ENCODE peak calls at places on chromosomes 16 and 17, in seven cellular contexts. One of them, this sample, is unnamed.

GRCh38 chr16:89723279-89724250 is 2.2 kb downstream of the ZNF276 start:
- DNase-seq in stimulated activated CD4-positive, alpha-beta T cell treated with anti-CD3 and anti-CD28 coated beads, TNF-alpha, amount 100 ng/mL, for 48 hours: no peak
- DNase-seq in mucosa of descending colon: peak; percentile 64
- DNase-seq in NT2/D1: no peak
- DNase-seq in HL-60: no peak
- DNase-seq in transverse colon: peak; percentile 57
- DNase-seq in NCI-H2171: no peak
- DNase-seq in this sample: no peak

GRCh38 chr16:81693047-81693446 is 86.0 kb upstream of the PLCG2 start:
- DNase-seq in HL-60: no peak
- DNase-seq in transverse colon: no peak
- DNase-seq in mucosa of descending colon: no peak
- DNase-seq in NT2/D1: no peak
- DNase-seq in stimulated activated CD4-positive, alpha-beta T cell treated with anti-CD3 and anti-CD28 coated beads, TNF-alpha, amount 100 ng/mL, for 48 hours: no peak
- DNase-seq in NCI-H2171: no peak
- DNase-seq in this sample: no peak

GRCh38 chr16:31063843-31064611 is 10.0 kb downstream of the ZNF668 start:
- DNase-seq in stimulated activated CD4-positive, alpha-beta T cell treated with anti-CD3 and anti-CD28 coated beads, TNF-alpha, amount 100 ng/mL, for 48 hours: no peak
- DNase-seq in NCI-H2171: no peak
- DNase-seq in HL-60: no peak
- DNase-seq in mucosa of descending colon: no peak
- DNase-seq in transverse colon: no peak
- DNase-seq in NT2/D1: no peak
- DNase-seq in this sample: no peak

GRCh38 chr17:40646791-40647548 is 648 bp downstream of the SMARCE1 start:
- DNase-seq in NT2/D1: no peak
- DNase-seq in HL-60: peak; percentile 52
- DNase-seq in transverse colon: no peak
- DNase-seq in NCI-H2171: no peak
- DNase-seq in mucosa of descending colon: no peak
- DNase-seq in stimulated activated CD4-positive, alpha-beta T cell treated with anti-CD3 and anti-CD28 coated beads, TNF-alpha, amount 100 ng/mL, for 48 hours: peak; percentile 14
- DNase-seq in this sample: peak; percentile 24

GRCh38 chr17:9729034-9729650 is 62.2 kb downstream of the DHRS7C start:
- DNase-seq in mucosa of descending colon: no peak
- DNase-seq in transverse colon: no peak
- DNase-seq in stimulated activated CD4-positive, alpha-beta T cell treated with anti-CD3 and anti-CD28 coated beads, TNF-alpha, amount 100 ng/mL, for 48 hours: no peak
- DNase-seq in HL-60: no peak
- DNase-seq in NT2/D1: peak; percentile 23
- DNase-seq in NCI-H2171: peak; percentile 28
- DNase-seq in this sample: peak; percentile 53

GRCh38 chr17:13568746-13569739 is 32.7 kb downstream of the HS3ST3A1 start:
- DNase-seq in stimulated activated CD4-positive, alpha-beta T cell treated with anti-CD3 and anti-CD28 coated beads, TNF-alpha, amount 100 ng/mL, for 48 hours: no peak
- DNase-seq in NCI-H2171: no peak
- DNase-seq in NT2/D1: no peak
- DNase-seq in transverse colon: no peak
- DNase-seq in HL-60: no peak
- DNase-seq in mucosa of descending colon: no peak
- DNase-seq in this sample: no peak

GRCh38 chr17:20935740-20936139 is 107.1 kb downstream of the USP22 start:
- DNase-seq in stimulated activated CD4-positive, alpha-beta T cell treated with anti-CD3 and anti-CD28 coated beads, TNF-alpha, amount 100 ng/mL, for 48 hours: no peak
- DNase-seq in transverse colon: no peak
- DNase-seq in HL-60: no peak
- DNase-seq in mucosa of descending colon: no peak
- DNase-seq in NT2/D1: no peak
- DNase-seq in NCI-H2171: no peak
- DNase-seq in this sample: no peak

GRCh38 chr16:12455287-12455798 is 348.3 kb downstream of the CPPED1 start:
- DNase-seq in HL-60: peak; percentile 60
- DNase-seq in NT2/D1: peak; percentile 68
- DNase-seq in stimulated activated CD4-positive, alpha-beta T cell treated with anti-CD3 and anti-CD28 coated beads, TNF-alpha, amount 100 ng/mL, for 48 hours: peak; percentile 18
- DNase-seq in NCI-H2171: peak; percentile 6
- DNase-seq in mucosa of descending colon: peak; percentile 75
- DNase-seq in transverse colon: peak; percentile 59
- DNase-seq in this sample: peak; percentile 63

GRCh38 chr17:6427284-6427781 is 7.6 kb downstream of the AIPL1 start:
- DNase-seq in HL-60: peak; percentile 44
- DNase-seq in stimulated activated CD4-positive, alpha-beta T cell treated with anti-CD3 and anti-CD28 coated beads, TNF-alpha, amount 100 ng/mL, for 48 hours: no peak
- DNase-seq in NT2/D1: no peak
- DNase-seq in NCI-H2171: no peak
- DNase-seq in transverse colon: no peak
- DNase-seq in mucosa of descending colon: no peak
- DNase-seq in this sample: no peak

GRCh38 chr17:7644768-7645167 is 6.0 kb upstream of the ATP1B2 start:
- DNase-seq in transverse colon: no peak
- DNase-seq in stimulated activated CD4-positive, alpha-beta T cell treated with anti-CD3 and anti-CD28 coated beads, TNF-alpha, amount 100 ng/mL, for 48 hours: no peak
- DNase-seq in NCI-H2171: no peak
- DNase-seq in mucosa of descending colon: no peak
- DNase-seq in NT2/D1: no peak
- DNase-seq in HL-60: no peak
- DNase-seq in this sample: no peak

GRCh38 chr16:66511615-66512500 is 38.1 kb downstream of the TK2 start:
- DNase-seq in NT2/D1: peak; percentile 82
- DNase-seq in mucosa of descending colon: peak; percentile 22
- DNase-seq in transverse colon: no peak
- DNase-seq in NCI-H2171: no peak
- DNase-seq in stimulated activated CD4-positive, alpha-beta T cell treated with anti-CD3 and anti-CD28 coated beads, TNF-alpha, amount 100 ng/mL, for 48 hours: no peak
- DNase-seq in HL-60: no peak
- DNase-seq in this sample: no peak

GRCh38 chr17:45409659-45410076 is 23.0 kb downstream of the ARHGAP27 start:
- DNase-seq in HL-60: no peak
- DNase-seq in stimulated activated CD4-positive, alpha-beta T cell treated with anti-CD3 and anti-CD28 coated beads, TNF-alpha, amount 100 ng/mL, for 48 hours: no peak
- DNase-seq in mucosa of descending colon: no peak
- DNase-seq in transverse colon: no peak
- DNase-seq in NT2/D1: no peak
- DNase-seq in NCI-H2171: no peak
- DNase-seq in this sample: no peak

GRCh38 chr16:30660424-30661251 is 2.4 kb downstream of the FBRS start:
- DNase-seq in stimulated activated CD4-positive, alpha-beta T cell treated with anti-CD3 and anti-CD28 coated beads, TNF-alpha, amount 100 ng/mL, for 48 hours: peak; percentile 58
- DNase-seq in transverse colon: peak; percentile 87
- DNase-seq in mucosa of descending colon: peak; percentile 82
- DNase-seq in NCI-H2171: no peak
- DNase-seq in NT2/D1: no peak
- DNase-seq in HL-60: peak; percentile 13
- DNase-seq in this sample: no peak

GRCh38 chr17:386145-386876 is 33.7 kb upstream of the RPH3AL start:
- DNase-seq in stimulated activated CD4-positive, alpha-beta T cell treated with anti-CD3 and anti-CD28 coated beads, TNF-alpha, amount 100 ng/mL, for 48 hours: peak; percentile 51
- DNase-seq in mucosa of descending colon: peak; percentile 93
- DNase-seq in transverse colon: peak; percentile 87
- DNase-seq in NCI-H2171: peak; percentile 31
- DNase-seq in HL-60: peak; percentile 38
- DNase-seq in NT2/D1: no peak
- DNase-seq in this sample: peak; percentile 7

GRCh38 chr17:79125503-79125902 is 50.9 kb downstream of the ENGASE start:
- DNase-seq in NT2/D1: no peak
- DNase-seq in stimulated activated CD4-positive, alpha-beta T cell treated with anti-CD3 and anti-CD28 coated beads, TNF-alpha, amount 100 ng/mL, for 48 hours: no peak
- DNase-seq in HL-60: no peak
- DNase-seq in transverse colon: no peak
- DNase-seq in NCI-H2171: no peak
- DNase-seq in mucosa of descending colon: no peak
- DNase-seq in this sample: no peak

GRCh38 chr17:66541461-66542182 is 239.2 kb downstream of the PRKCA start:
- DNase-seq in transverse colon: no peak
- DNase-seq in NT2/D1: no peak
- DNase-seq in HL-60: no peak
- DNase-seq in mucosa of descending colon: no peak
- DNase-seq in stimulated activated CD4-positive, alpha-beta T cell treated with anti-CD3 and anti-CD28 coated beads, TNF-alpha, amount 100 ng/mL, for 48 hours: no peak
- DNase-seq in NCI-H2171: no peak
- DNase-seq in this sample: no peak

GRCh38 chr16:70681382-70682238 is 4.2 kb downstream of the MTSS2 start:
- DNase-seq in HL-60: no peak
- DNase-seq in transverse colon: no peak
- DNase-seq in NCI-H2171: no peak
- DNase-seq in stimulated activated CD4-positive, alpha-beta T cell treated with anti-CD3 and anti-CD28 coated beads, TNF-alpha, amount 100 ng/mL, for 48 hours: no peak
- DNase-seq in NT2/D1: no peak
- DNase-seq in mucosa of descending colon: no peak
- DNase-seq in this sample: no peak

GRCh38 chr17:55990332-55991006 is 162.8 kb upstream of the ANKFN1 start:
- DNase-seq in NT2/D1: no peak
- DNase-seq in NCI-H2171: no peak
- DNase-seq in HL-60: no peak
- DNase-seq in transverse colon: no peak
- DNase-seq in stimulated activated CD4-positive, alpha-beta T cell treated with anti-CD3 and anti-CD28 coated beads, TNF-alpha, amount 100 ng/mL, for 48 hours: no peak
- DNase-seq in mucosa of descending colon: no peak
- DNase-seq in this sample: no peak

GRCh38 chr17:37177234-37177633 is 198.6 kb upstream of the C17orf78 start:
- DNase-seq in HL-60: no peak
- DNase-seq in stimulated activated CD4-positive, alpha-beta T cell treated with anti-CD3 and anti-CD28 coated beads, TNF-alpha, amount 100 ng/mL, for 48 hours: no peak
- DNase-seq in transverse colon: no peak
- DNase-seq in NT2/D1: no peak
- DNase-seq in NCI-H2171: peak; percentile 78
- DNase-seq in mucosa of descending colon: no peak
- DNase-seq in this sample: peak; percentile 73

GRCh38 chr16:70696952-70697600 is 11.2 kb upstream of the MTSS2 start:
- DNase-seq in mucosa of descending colon: no peak
- DNase-seq in HL-60: peak; percentile 91
- DNase-seq in stimulated activated CD4-positive, alpha-beta T cell treated with anti-CD3 and anti-CD28 coated beads, TNF-alpha, amount 100 ng/mL, for 48 hours: no peak
- DNase-seq in NCI-H2171: no peak
- DNase-seq in NT2/D1: no peak
- DNase-seq in transverse colon: peak; percentile 30
- DNase-seq in this sample: no peak

GRCh38 chr17:57009737-57010445 is 32.0 kb downstream of the SCPEP1 start:
- DNase-seq in mucosa of descending colon: peak; percentile 78
- DNase-seq in NCI-H2171: peak; percentile 61
- DNase-seq in HL-60: peak; percentile 68
- DNase-seq in stimulated activated CD4-positive, alpha-beta T cell treated with anti-CD3 and anti-CD28 coated beads, TNF-alpha, amount 100 ng/mL, for 48 hours: peak; percentile 21
- DNase-seq in transverse colon: peak; percentile 73
- DNase-seq in NT2/D1: peak; percentile 66
- DNase-seq in this sample: peak; percentile 49

GRCh38 chr17:81401727-81402529 is 6.7 kb downstream of the BAHCC1 start:
- DNase-seq in HL-60: peak; percentile 80
- DNase-seq in stimulated activated CD4-positive, alpha-beta T cell treated with anti-CD3 and anti-CD28 coated beads, TNF-alpha, amount 100 ng/mL, for 48 hours: no peak
- DNase-seq in NCI-H2171: no peak
- DNase-seq in mucosa of descending colon: no peak
- DNase-seq in NT2/D1: no peak
- DNase-seq in transverse colon: peak; percentile 55
- DNase-seq in this sample: no peak

GRCh38 chr17:63035271-63035670 is 69.2 kb downstream of the TANC2 start:
- DNase-seq in mucosa of descending colon: no peak
- DNase-seq in stimulated activated CD4-positive, alpha-beta T cell treated with anti-CD3 and anti-CD28 coated beads, TNF-alpha, amount 100 ng/mL, for 48 hours: no peak
- DNase-seq in HL-60: no peak
- DNase-seq in NCI-H2171: no peak
- DNase-seq in NT2/D1: no peak
- DNase-seq in transverse colon: no peak
- DNase-seq in this sample: peak; percentile 2

GRCh38 chr17:32253117-32253611 is 12.5 kb upstream of the RHBDL3 start:
- DNase-seq in stimulated activated CD4-positive, alpha-beta T cell treated with anti-CD3 and anti-CD28 coated beads, TNF-alpha, amount 100 ng/mL, for 48 hours: peak; percentile 52
- DNase-seq in mucosa of descending colon: peak; percentile 79
- DNase-seq in NT2/D1: no peak
- DNase-seq in HL-60: peak; percentile 83
- DNase-seq in transverse colon: peak; percentile 81
- DNase-seq in NCI-H2171: peak; percentile 44
- DNase-seq in this sample: peak; percentile 59

GRCh38 chr17:13962716-13963115 is 106.6 kb upstream of the COX10 start:
- DNase-seq in HL-60: no peak
- DNase-seq in stimulated activated CD4-positive, alpha-beta T cell treated with anti-CD3 and anti-CD28 coated beads, TNF-alpha, amount 100 ng/mL, for 48 hours: no peak
- DNase-seq in transverse colon: no peak
- DNase-seq in mucosa of descending colon: no peak
- DNase-seq in NT2/D1: no peak
- DNase-seq in NCI-H2171: no peak
- DNase-seq in this sample: no peak

GRCh38 chr16:25100511-25100910 is 11.0 kb upstream of the LCMT1 start:
- DNase-seq in NT2/D1: no peak
- DNase-seq in NCI-H2171: no peak
- DNase-seq in mucosa of descending colon: no peak
- DNase-seq in transverse colon: no peak
- DNase-seq in HL-60: no peak
- DNase-seq in stimulated activated CD4-positive, alpha-beta T cell treated with anti-CD3 and anti-CD28 coated beads, TNF-alpha, amount 100 ng/mL, for 48 hours: no peak
- DNase-seq in this sample: no peak